ENCODE peak calls at places on chromosomes 13 and 19, in five cellular contexts. I is uterus, M is breast epithelium, A is IMR-90, C is body of pancreas. G is an unnamed sample.
A peak's percentile ranks its signal among the peaks of the same experiment; 100 is the strongest.

GRCh38 chr13:26075498-26075897 is 23.7 kb upstream of the SHISA2 start:
- DNase-seq in I (no peak), C (no peak), M (no peak), A (no peak), G (peak; percentile 18)

GRCh38 chr13:30063892-30064291 is 213.5 kb upstream of the UBL3 start:
- DNase-seq in M (no peak), C (no peak), I (no peak), A (no peak), G (no peak)

GRCh38 chr13:107574517-107575215 is 640.7 kb downstream of the LIG4 start:
- DNase-seq in I (no peak), M (no peak), C (no peak), A (peak; percentile 8), G (no peak)

GRCh38 chr19:5455367-5456129 is at the start of gene ZNRF4:
- DNase-seq in M (no peak), C (no peak), I (no peak), A (no peak), G (no peak)

GRCh38 chr13:36030670-36031331 is 100.4 kb downstream of the DCLK1 start:
- DNase-seq in I (peak; percentile 34), C (peak; percentile 40), A (peak; percentile 18), M (no peak), G (no peak)

GRCh38 chr19:10699650-10700335 is 1.4 kb upstream of the QTRT1 start:
- DNase-seq in I (no peak), A (peak; percentile 54), C (peak; percentile 70), M (no peak), G (no peak)

GRCh38 chr19:28387507-28387906 is 825.4 kb downstream of the UQCRFS1 start:
- DNase-seq in C (no peak), M (no peak), I (no peak), A (no peak), G (no peak)

GRCh38 chr19:10424011-10424637 is 3.8 kb downstream of the PDE4A start:
- DNase-seq in I (peak; percentile 78), M (peak; percentile 79), C (peak; percentile 79), A (peak; percentile 68), G (peak; percentile 60)

GRCh38 chr19:7751157-7751783 is 3.9 kb upstream of the CD209 start:
- DNase-seq in C (no peak), A (peak; percentile 6), M (no peak), I (no peak), G (no peak)

GRCh38 chr13:93147946-93148345 is 78.7 kb upstream of the GPC6 start:
- DNase-seq in M (no peak), A (no peak), I (no peak), C (no peak), G (no peak)

GRCh38 chr13:84607614-84608013 is 725.3 kb upstream of the SLITRK1 start:
- DNase-seq in I (no peak), C (no peak), M (no peak), A (peak; percentile 75), G (peak; percentile 5)

GRCh38 chr19:11905928-11906327 is 18.3 kb downstream of the ZNF69 start:
- DNase-seq in C (no peak), A (no peak), I (no peak), M (no peak), G (no peak)

GRCh38 chr13:113904411-113904810 is 40.5 kb upstream of the GAS6 start:
- DNase-seq in A (peak; percentile 43), C (peak; percentile 47), I (peak; percentile 68), M (peak; percentile 42), G (peak; percentile 48)

GRCh38 chr19:45881082-45881908 is 4.6 kb downstream of the IRF2BP1 start:
- DNase-seq in C (peak; percentile 77), M (no peak), A (no peak), I (no peak), G (no peak)

GRCh38 chr19:33201473-33201872 is 7.3 kb downstream of the LRP3 start:
- DNase-seq in C (no peak), I (no peak), M (no peak), A (no peak), G (no peak)

GRCh38 chr19:5186293-5187050 is 154.1 kb downstream of the PTPRS start:
- DNase-seq in M (no peak), C (no peak), I (no peak), A (peak; percentile 67), G (no peak)

GRCh38 chr13:25281193-25281936 is 5.9 kb downstream of the MTMR6 start:
- DNase-seq in C (no peak), M (no peak), I (no peak), A (peak; percentile 3), G (no peak)

GRCh38 chr13:113138792-113139551 is 16.4 kb downstream of the F10 start:
- DNase-seq in A (no peak), I (no peak), C (no peak), M (peak; percentile 27), G (no peak)

GRCh38 chr13:57633141-57633949 is 1.8 kb downstream of the PCDH17 start:
- DNase-seq in M (peak; percentile 51), C (peak; percentile 62), I (peak; percentile 17), A (no peak), G (no peak)

GRCh38 chr13:51618626-51619025 is 34.4 kb downstream of the WDFY2 start:
- DNase-seq in C (no peak), I (no peak), A (no peak), M (no peak), G (no peak)

GRCh38 chr19:30752201-30752600 is 380.0 kb downstream of the ZNF536 start:
- DNase-seq in C (no peak), A (no peak), I (no peak), M (no peak), G (no peak)

GRCh38 chr13:42320375-42320787 is 48.4 kb downstream of the AKAP11 start:
- DNase-seq in A (no peak), I (no peak), C (no peak), M (no peak), G (no peak)

GRCh38 chr19:47274891-47275865 is 493 bp downstream of the INAFM1 start:
- DNase-seq in I (peak; percentile 62), M (no peak), A (no peak), C (peak; percentile 31), G (no peak)

GRCh38 chr19:38049105-38049649 is 142.2 kb downstream of the SIPA1L3 start:
- DNase-seq in I (no peak), M (no peak), C (no peak), A (no peak), G (no peak)

GRCh38 chr19:33460221-33460908 is 61.2 kb downstream of the PEPD start:
- DNase-seq in C (no peak), A (no peak), I (no peak), M (peak; percentile 34), G (no peak)

GRCh38 chr13:72246396-72246795 is 379.4 kb upstream of the DACH1 start:
- DNase-seq in M (no peak), A (no peak), C (no peak), I (no peak), G (no peak)

GRCh38 chr13:36261976-36262375 is 35.6 kb downstream of the CCDC169 start:
- DNase-seq in A (no peak), I (no peak), M (no peak), C (no peak), G (peak; percentile 66)

GRCh38 chr13:44174769-44175425 is 198.7 kb upstream of the SERP2 start:
- DNase-seq in I (no peak), M (no peak), C (no peak), A (peak; percentile 76), G (no peak)

GRCh38 chr19:44753619-44753931 is 5.1 kb downstream of the BCL3 start:
- DNase-seq in C (no peak), M (no peak), I (no peak), A (no peak), G (no peak)

GRCh38 chr13:94842901-94843300 is 130.6 kb upstream of the SOX21 start:
- DNase-seq in A (no peak), I (no peak), C (no peak), M (no peak), G (no peak)

GRCh38 chr13:52804202-52804641 is 44.2 kb downstream of the PCDH8 start:
- DNase-seq in A (no peak), C (no peak), I (no peak), M (no peak), G (no peak)

GRCh38 chr13:50697746-50698526 is 145.6 kb downstream of the DLEU7 start:
- DNase-seq in M (no peak), C (no peak), I (no peak), A (no peak), G (no peak)

GRCh38 chr19:15748239-15748638 is 10.5 kb downstream of the OR10H3 start:
- DNase-seq in M (no peak), C (no peak), I (no peak), A (no peak), G (no peak)
- TF ChIP-seq POLR2A in M (no peak), C (no peak), I (no peak), A (no peak), G (no peak)

GRCh38 chr19:2777952-2778683 is 5.0 kb downstream of the SGTA start:
- DNase-seq in I (no peak), A (no peak), M (no peak), C (no peak), G (no peak)
- TF ChIP-seq POLR2A in I (no peak), A (no peak), M (no peak), C (no peak), G (no peak)

DNA sequence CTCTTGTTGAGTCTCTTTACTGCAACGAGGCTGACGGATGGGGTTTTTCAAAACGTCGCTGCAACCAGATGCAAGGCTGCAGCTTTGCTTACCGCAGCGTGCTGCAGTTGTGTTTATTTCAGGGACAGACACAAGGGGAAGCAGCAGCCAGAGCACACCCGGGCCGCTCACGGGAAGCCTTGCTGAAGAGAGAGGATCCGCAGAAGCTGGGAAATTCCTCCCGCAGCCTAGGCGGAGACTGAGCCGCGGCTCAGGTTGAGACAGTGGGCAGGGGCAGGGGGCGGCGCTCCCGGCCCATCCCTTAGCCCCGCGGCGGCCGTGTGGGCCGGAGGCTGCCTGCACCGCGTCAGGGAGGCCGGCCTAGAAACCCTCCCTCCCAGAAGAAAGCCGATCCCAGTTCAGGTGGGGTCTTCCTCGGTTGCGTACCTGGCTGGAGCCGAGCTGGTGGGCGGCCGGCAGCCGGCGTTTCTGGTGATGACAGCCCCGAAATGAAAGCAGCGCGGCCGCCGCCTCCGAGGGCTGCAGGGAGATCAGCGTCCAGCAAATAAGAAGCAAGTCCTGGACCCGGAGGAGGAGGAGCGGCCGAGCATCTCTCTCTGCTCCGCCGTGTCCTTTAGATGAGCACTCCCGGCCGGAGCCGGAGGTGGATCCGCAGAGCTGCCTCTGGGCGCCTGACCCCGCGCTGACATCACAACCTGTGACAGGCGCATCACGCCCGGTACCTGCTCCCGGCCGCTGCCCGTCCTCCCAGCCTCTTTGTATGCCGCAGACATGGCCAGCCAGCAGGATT is at the start of gene FRY:
- DNase-seq in M (peak; percentile 77), C (peak; percentile 60), I (peak; percentile 71), A (peak; percentile 58), G (peak; percentile 27)
- TF ChIP-seq POLR2A in M (no peak), C (peak; percentile 50), I (peak; percentile 52), A (no peak), G (no peak)

DNA sequence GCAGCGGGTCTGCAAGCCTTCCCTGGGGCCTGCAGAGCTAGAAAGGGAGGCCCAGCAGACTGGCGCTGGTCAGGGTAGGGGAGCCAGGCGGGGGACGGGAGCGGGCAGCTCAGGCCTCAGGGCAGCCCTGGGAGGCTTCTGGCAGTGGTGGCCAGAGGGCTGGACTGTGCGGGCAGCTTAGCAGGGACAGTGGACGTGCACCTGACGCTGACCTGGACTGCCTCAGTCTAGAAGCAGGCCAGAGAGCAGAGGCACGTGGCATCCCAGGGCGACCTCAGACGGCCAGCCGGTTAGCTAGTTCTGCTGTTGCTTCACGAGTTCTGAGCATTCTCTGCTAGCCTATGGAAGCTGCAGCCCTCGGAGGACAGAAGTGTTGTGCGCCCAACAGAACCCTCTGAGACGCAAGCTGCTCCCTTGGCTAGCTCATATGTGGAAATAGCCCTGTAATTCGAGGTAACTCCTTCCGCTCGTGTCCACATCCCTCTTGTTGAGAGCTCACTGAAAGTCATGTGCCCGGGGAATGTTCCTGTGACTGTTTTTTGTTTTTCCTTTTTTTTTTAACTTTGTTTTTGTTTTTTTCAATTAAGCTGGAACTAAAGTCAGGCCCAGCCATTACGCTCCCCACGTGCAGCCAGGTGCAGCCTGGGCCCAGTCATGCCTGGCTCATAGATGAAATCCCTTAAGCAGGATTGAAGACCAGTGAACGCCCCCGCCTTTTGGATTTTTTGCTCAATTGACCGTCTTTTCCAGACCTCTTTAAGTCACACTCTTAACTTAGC is 1.9 kb upstream of the FAM174C start:
- DNase-seq in C (no peak), A (no peak), I (no peak), M (no peak), G (no peak)
- TF ChIP-seq POLR2A in C (no peak), A (peak; percentile 19), I (no peak), M (no peak), G (no peak)

G was measured in tibial nerve.